ENCODE peak calls at places on chromosomes 7 and 10, in four cellular contexts. One of them, this sample, is unnamed.

GRCh38 chr7:125670926-125671572 is 741.4 kb upstream of the POT1 start:
- DNase-seq in HepG2: peak
- DNase-seq in K562: peak
- DNase-seq in H1: no peak
- DNase-seq in this sample: peak

GRCh38 chr10:70309661-70310060 is 25.9 kb upstream of the NPFFR1 start:
- DNase-seq in HepG2: no peak
- DNase-seq in K562: no peak
- DNase-seq in H1: no peak
- DNase-seq in this sample: no peak

GRCh38 chr7:99996755-99997544 is 18.4 kb upstream of the ZKSCAN1 start:
- DNase-seq in HepG2: no peak
- DNase-seq in K562: no peak
- DNase-seq in H1: no peak
- DNase-seq in this sample: no peak

GRCh38 chr7:140769852-140770251 is 73.3 kb downstream of the NDUFB2 start:
- DNase-seq in HepG2: no peak
- DNase-seq in K562: no peak
- DNase-seq in H1: no peak
- DNase-seq in this sample: no peak

GRCh38 chr10:102004376-102004775 is 51.6 kb downstream of the ARMH3 start:
- DNase-seq in K562: no peak
- DNase-seq in H1: no peak
- DNase-seq in HepG2: no peak
- DNase-seq in this sample: no peak

GRCh38 chr10:8065651-8066050 is 11.2 kb downstream of the GATA3 start:
- DNase-seq in H1: no peak
- DNase-seq in HepG2: no peak
- DNase-seq in K562: no peak
- DNase-seq in this sample: peak

GRCh38 chr7:280461-280860 is 9.5 kb upstream of the FOXL3 start:
- DNase-seq in H1: no peak
- DNase-seq in HepG2: no peak
- DNase-seq in K562: no peak
- DNase-seq in this sample: no peak

GRCh38 chr7:67301667-67302066 is 305.0 kb downstream of the TYW1 start:
- DNase-seq in K562: peak
- DNase-seq in HepG2: no peak
- DNase-seq in H1: no peak
- DNase-seq in this sample: peak

GRCh38 chr10:98268694-98269386 is 846 bp upstream of the LOXL4 start:
- DNase-seq in K562: no peak
- DNase-seq in HepG2: peak
- DNase-seq in H1: no peak
- DNase-seq in this sample: no peak

GRCh38 chr10:118850418-118851061 is 95.8 kb upstream of the CACUL1 start:
- DNase-seq in HepG2: peak
- DNase-seq in H1: peak
- DNase-seq in K562: peak
- DNase-seq in this sample: peak

GRCh38 chr7:119562839-119563238 is 710.1 kb upstream of the KCND2 start:
- DNase-seq in HepG2: no peak
- DNase-seq in H1: no peak
- DNase-seq in K562: no peak
- DNase-seq in this sample: no peak

GRCh38 chr7:77427996-77428603 is 12.0 kb upstream of the GSAP start:
- DNase-seq in HepG2: no peak
- DNase-seq in K562: no peak
- DNase-seq in H1: no peak
- DNase-seq in this sample: peak

GRCh38 chr7:150417239-150417638 is 33.2 kb upstream of the GIMAP8 start:
- DNase-seq in HepG2: no peak
- DNase-seq in K562: no peak
- DNase-seq in H1: no peak
- DNase-seq in this sample: no peak

GRCh38 chr7:148697256-148697841 is 1.4 kb upstream of the CUL1 start:
- DNase-seq in H1: no peak
- DNase-seq in K562: peak
- DNase-seq in HepG2: no peak
- DNase-seq in this sample: peak

GRCh38 chr10:123301077-123301875 is 147.1 kb downstream of the BUB3 start:
- DNase-seq in K562: no peak
- DNase-seq in H1: no peak
- DNase-seq in HepG2: no peak
- DNase-seq in this sample: peak

GRCh38 chr10:16843252-16843870 is 26.1 kb upstream of the RSU1 start:
- DNase-seq in HepG2: peak
- DNase-seq in H1: no peak
- DNase-seq in K562: peak
- DNase-seq in this sample: peak

GRCh38 chr10:117983961-117984360 is 62.8 kb downstream of the RAB11FIP2 start:
- DNase-seq in H1: no peak
- DNase-seq in K562: no peak
- DNase-seq in HepG2: no peak
- DNase-seq in this sample: no peak

GRCh38 chr7:73900286-73900685 is 39.3 kb downstream of the TMEM270 start:
- DNase-seq in HepG2: no peak
- DNase-seq in H1: no peak
- DNase-seq in K562: no peak
- DNase-seq in this sample: no peak

GRCh38 chr10:232061-232460 is 96.8 kb downstream of the ZMYND11 start:
- DNase-seq in K562: no peak
- DNase-seq in H1: no peak
- DNase-seq in HepG2: no peak
- DNase-seq in this sample: no peak

GRCh38 chr7:10315881-10316280 is 657.8 kb upstream of the PHF14 start:
- DNase-seq in K562: no peak
- DNase-seq in H1: no peak
- DNase-seq in HepG2: no peak
- DNase-seq in this sample: no peak

GRCh38 chr7:55977831-55978230 is 13.4 kb downstream of the NIPSNAP2 start:
- DNase-seq in HepG2: no peak
- DNase-seq in K562: no peak
- DNase-seq in H1: no peak
- DNase-seq in this sample: peak

GRCh38 chr10:91090761-91091529 is 129.5 kb upstream of the PCGF5 start:
- DNase-seq in K562: peak
- DNase-seq in H1: no peak
- DNase-seq in HepG2: peak
- DNase-seq in this sample: no peak

GRCh38 chr10:126425473-126426065 is 37.3 kb upstream of the ADAM12 start:
- DNase-seq in H1: no peak
- DNase-seq in HepG2: no peak
- DNase-seq in K562: no peak
- DNase-seq in this sample: no peak

GRCh38 chr7:44272456-44272855 is 52.9 kb downstream of the CAMK2B start:
- DNase-seq in K562: no peak
- DNase-seq in H1: no peak
- DNase-seq in HepG2: no peak
- DNase-seq in this sample: no peak

GRCh38 chr10:8114741-8115340 is 60.4 kb downstream of the GATA3 start:
- DNase-seq in H1: no peak
- DNase-seq in K562: no peak
- DNase-seq in HepG2: no peak
- DNase-seq in this sample: no peak

GRCh38 chr7:47039089-47039648 is 542.7 kb downstream of the TNS3 start:
- DNase-seq in H1: peak
- DNase-seq in K562: no peak
- DNase-seq in HepG2: no peak
- DNase-seq in this sample: no peak

GRCh38 chr10:126131338-126131737 is 235.0 kb downstream of the FANK1 start:
- DNase-seq in H1: no peak
- DNase-seq in K562: no peak
- DNase-seq in HepG2: no peak
- DNase-seq in this sample: no peak

GRCh38 chr10:31770307-31770902 is 158.2 kb downstream of the ARHGAP12 start:
- DNase-seq in K562: peak
- DNase-seq in HepG2: peak
- DNase-seq in H1: no peak
- DNase-seq in this sample: peak
- H3K9ac ChIP-seq in K562: no peak
- H3K9ac ChIP-seq in HepG2: no peak
- H3K9ac ChIP-seq in H1: no peak
- H3K9ac ChIP-seq in this sample: no peak

GRCh38 chr7:90713628-90714027 is 117.5 kb downstream of the CDK14 start:
- DNase-seq in K562: no peak
- DNase-seq in HepG2: no peak
- DNase-seq in H1: no peak
- DNase-seq in this sample: no peak
- TF ChIP-seq POLR2A in K562: no peak
- TF ChIP-seq POLR2A in HepG2: no peak
- TF ChIP-seq POLR2A in H1: no peak
- TF ChIP-seq POLR2A in this sample: no peak

GRCh38 chr10:43802988-43803696 is 154.5 kb upstream of the ZNF32 start:
- DNase-seq in K562: no peak
- DNase-seq in H1: no peak
- DNase-seq in HepG2: no peak
- DNase-seq in this sample: no peak

GRCh38 chr10:43806851-43807640 is 158.4 kb upstream of the ZNF32 start:
- DNase-seq in HepG2: no peak
- DNase-seq in K562: no peak
- DNase-seq in H1: no peak
- DNase-seq in this sample: no peak

GRCh38 chr10:43803816-43804215 is 155.1 kb upstream of the ZNF32 start:
- DNase-seq in HepG2: no peak
- DNase-seq in H1: no peak
- DNase-seq in K562: no peak
- DNase-seq in this sample: no peak

GRCh38 chr10:43809211-43809930 is 160.7 kb upstream of the ZNF32 start:
- DNase-seq in K562: no peak
- DNase-seq in H1: no peak
- DNase-seq in HepG2: no peak
- DNase-seq in this sample: peak

DNA sequence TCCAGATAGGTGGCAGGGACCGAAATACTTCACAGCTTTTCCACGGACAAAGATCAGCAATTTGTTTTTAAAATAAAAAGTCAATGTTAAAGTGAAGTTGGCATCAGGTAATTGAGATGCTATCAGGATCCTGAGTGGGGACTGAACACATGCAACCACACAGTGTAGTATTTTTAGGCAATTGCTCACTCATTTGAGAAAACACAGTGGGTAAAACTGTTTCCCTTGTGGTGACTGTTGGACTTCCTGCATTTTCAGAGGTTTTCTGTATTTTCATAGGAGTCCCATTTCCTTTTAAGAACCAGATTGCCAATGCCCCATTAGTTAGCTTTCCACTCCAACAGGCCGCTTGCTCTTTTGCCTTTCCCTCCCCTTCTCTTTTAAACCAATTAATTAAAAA is 159.5 kb upstream of the ZNF32 start:
- DNase-seq in HepG2: no peak
- DNase-seq in H1: no peak
- DNase-seq in K562: no peak
- DNase-seq in this sample: peak
- TF ChIP-seq JUN in HepG2: no peak
- TF ChIP-seq JUN in H1: no peak
- TF ChIP-seq JUN in K562: no peak
- TF ChIP-seq JUN in this sample: no peak

DNA sequence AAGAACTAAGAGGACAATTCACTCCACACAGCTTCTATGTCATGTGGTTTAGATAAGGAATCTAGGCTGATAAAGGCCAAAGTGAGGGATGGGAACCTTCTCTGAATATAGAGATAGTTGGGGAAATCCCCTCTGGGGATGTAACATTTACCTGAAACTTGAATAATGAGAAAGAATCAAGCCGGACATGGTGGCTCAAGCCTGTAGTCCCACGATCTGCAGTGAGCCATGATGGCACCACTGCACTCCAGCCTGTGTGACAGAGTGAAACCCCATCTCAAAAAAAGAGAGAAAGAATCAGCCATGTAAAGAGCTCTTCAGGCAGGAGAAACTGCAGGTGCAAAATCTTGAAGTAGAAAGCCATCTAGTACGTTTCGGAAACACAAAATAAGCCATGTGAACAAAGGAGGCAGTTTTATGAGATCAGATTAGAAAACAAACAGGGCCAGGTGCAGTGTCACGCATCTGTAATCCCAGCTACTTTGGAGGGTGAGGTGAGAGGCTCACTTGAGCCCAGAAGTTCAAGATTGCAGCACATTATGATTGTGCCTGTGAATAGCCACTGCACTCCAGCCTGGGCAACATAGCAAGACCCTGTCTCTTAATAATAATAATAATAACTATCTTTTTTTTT is 4.5 kb upstream of the DNMBP start:
- DNase-seq in HepG2: no peak
- DNase-seq in H1: no peak
- DNase-seq in K562: no peak
- DNase-seq in this sample: no peak
- H3K9ac ChIP-seq in HepG2: no peak
- H3K9ac ChIP-seq in H1: no peak
- H3K9ac ChIP-seq in K562: no peak
- H3K9ac ChIP-seq in this sample: no peak